ENCODE peak calls at places on chromosome X, in four cellular contexts. One of them, this sample, is unnamed. For H3K4me1, the result is how much of the 10 kb centered on the place peaks cover.

GRCh38 chrX:20693071-20693470 is 426.4 kb upstream of the RPS6KA3 start:
- DNase-seq in MM.1S: no peak
- DNase-seq in hepatocyte: no peak
- DNase-seq in colonic mucosa: no peak
- DNase-seq in this sample: no peak

GRCh38 chrX:143869018-143869417 is 14.9 kb upstream of the UBE2NL start:
- DNase-seq in hepatocyte: no peak
- DNase-seq in colonic mucosa: no peak
- DNase-seq in MM.1S: no peak
- DNase-seq in this sample: no peak

GRCh38 chrX:131729295-131729694 is 185.4 kb downstream of the OR13H1 start:
- DNase-seq in MM.1S: peak
- DNase-seq in hepatocyte: no peak
- DNase-seq in colonic mucosa: peak
- DNase-seq in this sample: no peak

GRCh38 chrX:85052207-85052606 is 48.5 kb downstream of the APOOL start:
- DNase-seq in colonic mucosa: no peak
- DNase-seq in hepatocyte: no peak
- DNase-seq in MM.1S: no peak
- DNase-seq in this sample: no peak

GRCh38 chrX:916235-916609 is 285.6 kb downstream of the SHOX start:
- DNase-seq in MM.1S: no peak
- DNase-seq in colonic mucosa: no peak
- DNase-seq in hepatocyte: no peak
- DNase-seq in this sample: no peak

GRCh38 chrX:68822641-68823410 is 6.0 kb upstream of the EFNB1 start:
- DNase-seq in colonic mucosa: no peak
- DNase-seq in hepatocyte: peak
- DNase-seq in MM.1S: peak
- DNase-seq in this sample: no peak

GRCh38 chrX:81195712-81196111 is 6.0 kb downstream of the HMGN5 start:
- DNase-seq in MM.1S: peak
- DNase-seq in hepatocyte: peak
- DNase-seq in colonic mucosa: peak
- DNase-seq in this sample: no peak

GRCh38 chrX:9456250-9457074 is 8.4 kb upstream of the TBL1X start:
- DNase-seq in hepatocyte: no peak
- DNase-seq in MM.1S: peak
- DNase-seq in colonic mucosa: no peak
- DNase-seq in this sample: no peak

GRCh38 chrX:107659768-107660167 is 31.5 kb downstream of the PRPS1 start:
- DNase-seq in colonic mucosa: no peak
- DNase-seq in hepatocyte: peak
- DNase-seq in MM.1S: peak
- DNase-seq in this sample: no peak

GRCh38 chrX:104668550-104668949 is 102.6 kb downstream of the IL1RAPL2 start:
- DNase-seq in hepatocyte: peak
- DNase-seq in MM.1S: no peak
- DNase-seq in colonic mucosa: no peak
- DNase-seq in this sample: no peak

GRCh38 chrX:37060999-37061398 is 52.8 kb downstream of the FAM47C start:
- DNase-seq in colonic mucosa: no peak
- DNase-seq in MM.1S: peak
- DNase-seq in hepatocyte: peak
- DNase-seq in this sample: no peak

GRCh38 chrX:151009582-151009981 is 26.4 kb downstream of the HMGB3 start:
- DNase-seq in MM.1S: no peak
- DNase-seq in colonic mucosa: no peak
- DNase-seq in hepatocyte: no peak
- DNase-seq in this sample: no peak

GRCh38 chrX:20442597-20442996 is 175.9 kb upstream of the RPS6KA3 start:
- DNase-seq in colonic mucosa: peak
- DNase-seq in hepatocyte: peak
- DNase-seq in MM.1S: peak
- DNase-seq in this sample: peak

GRCh38 chrX:103376118-103376978 is at the start of gene BEX3:
- DNase-seq in hepatocyte: peak
- DNase-seq in MM.1S: no peak
- DNase-seq in colonic mucosa: peak
- DNase-seq in this sample: no peak

GRCh38 chrX:9746148-9746880 is 19.3 kb downstream of the GPR143 start:
- DNase-seq in MM.1S: no peak
- DNase-seq in hepatocyte: no peak
- DNase-seq in colonic mucosa: no peak
- DNase-seq in this sample: no peak

GRCh38 chrX:44344194-44344593 is 722 bp upstream of the EFHC2 start:
- DNase-seq in hepatocyte: no peak
- DNase-seq in colonic mucosa: no peak
- DNase-seq in MM.1S: peak
- DNase-seq in this sample: no peak

GRCh38 chrX:6898371-6898770 is 249.1 kb upstream of the STS start:
- DNase-seq in MM.1S: no peak
- DNase-seq in colonic mucosa: no peak
- DNase-seq in hepatocyte: no peak
- DNase-seq in this sample: no peak

GRCh38 chrX:101263766-101264165 is 27.4 kb downstream of the TAF7L start:
- DNase-seq in hepatocyte: no peak
- DNase-seq in colonic mucosa: no peak
- DNase-seq in MM.1S: no peak
- DNase-seq in this sample: no peak

GRCh38 chrX:19912-20571 is 261.1 kb upstream of the PLCXD1 start:
- DNase-seq in hepatocyte: peak
- DNase-seq in MM.1S: no peak
- DNase-seq in colonic mucosa: no peak
- DNase-seq in this sample: peak

GRCh38 chrX:104430720-104431119 is 135.3 kb upstream of the IL1RAPL2 start:
- DNase-seq in hepatocyte: no peak
- DNase-seq in MM.1S: no peak
- DNase-seq in colonic mucosa: no peak
- DNase-seq in this sample: no peak

GRCh38 chrX:54695816-54696487 is 102.1 kb downstream of the ITIH6 start:
- DNase-seq in colonic mucosa: no peak
- DNase-seq in hepatocyte: no peak
- DNase-seq in MM.1S: peak
- DNase-seq in this sample: no peak

GRCh38 chrX:129749069-129749468 is 10.3 kb downstream of the XPNPEP2 start:
- DNase-seq in colonic mucosa: no peak
- DNase-seq in MM.1S: no peak
- DNase-seq in hepatocyte: no peak
- DNase-seq in this sample: no peak

GRCh38 chrX:155871934-155872333 is 9.2 kb upstream of the VAMP7 start:
- DNase-seq in MM.1S: no peak
- DNase-seq in colonic mucosa: no peak
- DNase-seq in hepatocyte: no peak
- DNase-seq in this sample: no peak

DNA sequence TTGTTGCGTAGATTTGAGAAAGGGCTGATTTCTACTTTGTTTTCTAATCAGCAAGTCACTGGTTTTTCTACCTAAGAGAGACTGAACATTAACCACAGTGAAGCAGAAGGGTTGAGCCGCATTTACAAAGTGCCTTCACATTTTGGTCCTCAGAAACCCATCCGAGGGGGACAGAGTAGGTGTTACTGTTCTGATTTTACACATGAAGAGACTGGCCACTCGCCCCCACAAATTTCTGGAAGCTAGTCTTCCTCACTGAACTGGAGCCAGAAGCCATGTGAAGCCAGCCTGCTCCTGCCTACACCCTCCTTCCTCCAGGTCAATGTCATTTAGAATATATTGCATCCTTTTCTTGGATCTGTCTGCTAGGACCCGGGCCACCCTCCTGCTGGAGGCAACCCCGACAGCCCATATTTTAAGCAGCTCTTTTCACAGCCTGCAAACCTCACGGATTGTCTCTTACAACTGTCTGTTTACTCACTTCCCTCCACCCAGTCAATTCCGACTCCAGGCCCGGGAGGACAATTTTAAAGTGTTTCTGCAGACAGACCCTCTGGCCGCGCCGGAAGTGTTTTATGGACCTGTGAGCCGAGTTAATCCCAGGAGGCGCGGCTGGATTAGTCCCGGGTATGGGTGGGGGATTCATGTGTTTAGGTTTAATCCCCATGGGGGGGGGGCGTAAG is 73.2 kb upstream of the BCOR start:
- DNase-seq in MM.1S: no peak
- DNase-seq in colonic mucosa: peak
- DNase-seq in hepatocyte: peak
- DNase-seq in this sample: no peak
- H3K4me1 ChIP-seq in MM.1S: under half
- H3K4me1 ChIP-seq in colonic mucosa: under half
- H3K4me1 ChIP-seq in hepatocyte: half or more
- H3K4me1 ChIP-seq in this sample: under half

GRCh38 chrX:41332005-41332404 is 2.0 kb upstream of the DDX3X start:
- DNase-seq in hepatocyte: no peak
- DNase-seq in colonic mucosa: no peak
- DNase-seq in MM.1S: no peak
- DNase-seq in this sample: no peak
- H3K4me1 ChIP-seq in hepatocyte: under half
- H3K4me1 ChIP-seq in colonic mucosa: under half
- H3K4me1 ChIP-seq in MM.1S: under half
- H3K4me1 ChIP-seq in this sample: under half

GRCh38 chrX:153824348-153824747 is 6.0 kb downstream of the PDZD4 start:
- DNase-seq in hepatocyte: no peak
- DNase-seq in MM.1S: no peak
- DNase-seq in colonic mucosa: no peak
- DNase-seq in this sample: no peak

GRCh38 chrX:153819398-153820083 is 10.8 kb downstream of the PDZD4 start:
- DNase-seq in MM.1S: no peak
- DNase-seq in hepatocyte: no peak
- DNase-seq in colonic mucosa: no peak
- DNase-seq in this sample: no peak

GRCh38 chrX:153820601-153821000 is 9.7 kb downstream of the PDZD4 start:
- DNase-seq in hepatocyte: no peak
- DNase-seq in colonic mucosa: no peak
- DNase-seq in MM.1S: peak
- DNase-seq in this sample: no peak

GRCh38 chrX:153818571-153819397 is 11.6 kb downstream of the PDZD4 start:
- DNase-seq in hepatocyte: peak
- DNase-seq in colonic mucosa: no peak
- DNase-seq in MM.1S: no peak
- DNase-seq in this sample: peak

GRCh38 chrX:153821066-153821465 is 9.3 kb downstream of the PDZD4 start:
- DNase-seq in colonic mucosa: no peak
- DNase-seq in MM.1S: no peak
- DNase-seq in hepatocyte: no peak
- DNase-seq in this sample: no peak
- H3K4me1 ChIP-seq in colonic mucosa: under half
- H3K4me1 ChIP-seq in MM.1S: under half
- H3K4me1 ChIP-seq in hepatocyte: under half
- H3K4me1 ChIP-seq in this sample: under half

GRCh38 chrX:45351478-45351877 is 150.8 kb upstream of the DIPK2B start:
- DNase-seq in colonic mucosa: no peak
- DNase-seq in MM.1S: no peak
- DNase-seq in hepatocyte: no peak
- DNase-seq in this sample: no peak
- H3K4me1 ChIP-seq in colonic mucosa: under half
- H3K4me1 ChIP-seq in MM.1S: under half
- H3K4me1 ChIP-seq in hepatocyte: under half
- H3K4me1 ChIP-seq in this sample: under half

DNA sequence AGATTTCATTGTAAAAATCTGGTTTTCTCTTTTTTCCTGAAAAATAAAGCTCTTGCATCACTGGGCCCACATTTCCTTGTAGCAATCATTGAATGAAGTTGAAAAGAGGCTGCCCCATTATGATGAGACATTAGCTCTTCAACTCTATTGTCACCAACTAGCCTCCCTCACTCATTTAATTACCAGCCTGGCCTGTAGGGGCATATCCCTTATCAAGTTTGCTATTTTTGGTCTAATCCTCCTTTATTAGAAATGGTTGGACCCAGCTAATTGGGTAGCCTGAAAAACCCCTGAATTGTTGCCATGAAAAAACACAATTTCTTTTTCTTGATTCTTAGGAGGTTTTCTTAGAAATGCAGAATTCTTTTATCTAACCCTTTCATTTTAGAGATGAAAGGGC is 164.6 kb upstream of the CASK start:
- DNase-seq in colonic mucosa: no peak
- DNase-seq in MM.1S: no peak
- DNase-seq in hepatocyte: no peak
- DNase-seq in this sample: no peak
- H3K4me1 ChIP-seq in colonic mucosa: under half
- H3K4me1 ChIP-seq in MM.1S: under half
- H3K4me1 ChIP-seq in hepatocyte: under half
- H3K4me1 ChIP-seq in this sample: under half

GRCh38 chrX:154732421-154733071 is 18.3 kb downstream of the GAB3 start:
- DNase-seq in hepatocyte: no peak
- DNase-seq in colonic mucosa: no peak
- DNase-seq in MM.1S: no peak
- DNase-seq in this sample: peak

GRCh38 chrX:154733072-154733425 is 17.8 kb downstream of the GAB3 start:
- DNase-seq in MM.1S: no peak
- DNase-seq in colonic mucosa: no peak
- DNase-seq in hepatocyte: no peak
- DNase-seq in this sample: no peak

GRCh38 chrX:154731881-154732280 is 19.0 kb downstream of the GAB3 start:
- DNase-seq in colonic mucosa: no peak
- DNase-seq in MM.1S: no peak
- DNase-seq in hepatocyte: no peak
- DNase-seq in this sample: no peak

GRCh38 chrX:154735695-154736393 is 15.0 kb downstream of the GAB3 start:
- DNase-seq in hepatocyte: peak
- DNase-seq in MM.1S: no peak
- DNase-seq in colonic mucosa: no peak
- DNase-seq in this sample: peak

GRCh38 chrX:154734101-154734781 is 16.6 kb downstream of the GAB3 start:
- DNase-seq in colonic mucosa: no peak
- DNase-seq in MM.1S: no peak
- DNase-seq in hepatocyte: no peak
- DNase-seq in this sample: no peak
- H3K4me1 ChIP-seq in colonic mucosa: under half
- H3K4me1 ChIP-seq in MM.1S: under half
- H3K4me1 ChIP-seq in hepatocyte: under half
- H3K4me1 ChIP-seq in this sample: half or more

GRCh38 chrX:70169281-70169680 is 8.0 kb upstream of the DGAT2L6 start:
- DNase-seq in hepatocyte: no peak
- DNase-seq in MM.1S: no peak
- DNase-seq in colonic mucosa: no peak
- DNase-seq in this sample: no peak
- H3K4me1 ChIP-seq in hepatocyte: under half
- H3K4me1 ChIP-seq in MM.1S: under half
- H3K4me1 ChIP-seq in colonic mucosa: under half
- H3K4me1 ChIP-seq in this sample: under half

DNA sequence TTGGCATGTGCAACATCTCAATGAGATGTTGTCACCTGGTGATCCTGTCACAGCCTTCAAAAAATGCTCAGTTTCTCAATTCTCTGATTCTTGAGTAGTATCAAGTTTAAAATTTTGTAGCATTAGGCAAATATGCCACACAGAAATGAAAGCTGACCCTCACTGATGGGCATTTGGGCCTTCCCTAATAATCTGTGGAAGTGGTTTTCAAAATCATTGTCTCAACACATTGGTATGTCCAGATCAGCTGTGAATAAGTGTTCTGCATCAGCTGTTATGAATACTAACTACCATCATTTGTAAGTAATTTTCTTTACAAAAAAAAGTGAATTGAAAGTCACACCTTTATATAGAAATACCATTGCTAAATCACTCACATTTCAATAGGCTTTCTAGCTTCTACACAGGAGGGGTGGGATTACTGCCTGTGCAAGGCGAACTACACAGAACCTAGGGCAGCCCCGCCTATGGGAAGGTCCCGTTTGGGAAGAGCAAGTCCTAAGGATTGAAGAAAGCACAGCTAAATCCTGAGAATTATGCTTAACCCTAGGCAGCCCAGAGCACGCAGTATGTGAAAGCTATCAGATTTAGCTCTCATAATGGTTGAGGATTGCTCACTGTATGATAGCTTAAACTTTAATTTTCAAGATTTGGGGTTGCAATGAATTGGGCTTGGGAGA is 73.4 kb downstream of the GPC3 start:
- DNase-seq in MM.1S: no peak
- DNase-seq in colonic mucosa: no peak
- DNase-seq in hepatocyte: no peak
- DNase-seq in this sample: no peak
- H3K4me1 ChIP-seq in MM.1S: under half
- H3K4me1 ChIP-seq in colonic mucosa: under half
- H3K4me1 ChIP-seq in hepatocyte: under half
- H3K4me1 ChIP-seq in this sample: under half

This sample was measured in RWPE2.